ENCODE peak calls at places on chromosome 3, in four cellular contexts. C, G, R and X are unnamed samples.

GRCh38 chr3:6273878-6274277 is 587.0 kb upstream of the GRM7 start:
- DNase-seq in G (no peak), C (no peak), R (no peak), X (no peak)

GRCh38 chr3:71973337-71974030 is 188.5 kb upstream of the PROK2 start:
- DNase-seq in G (peak; percentile 89), C (no peak), R (no peak), X (no peak)

GRCh38 chr3:131591394-131591990 is 88.7 kb upstream of the MRPL3 start:
- DNase-seq in C (no peak), R (no peak), G (no peak), X (no peak)

GRCh38 chr3:111690242-111690641 is 95.1 kb upstream of the ZBED2 start:
- DNase-seq in C (no peak), G (peak; percentile 88), R (peak; percentile 77), X (no peak)

GRCh38 chr3:178117641-178118040 is 418.6 kb upstream of the KCNMB2 start:
- DNase-seq in C (no peak), R (no peak), G (no peak), X (no peak)

GRCh38 chr3:120298996-120299395 is 14.0 kb upstream of the GPR156 start:
- DNase-seq in G (no peak), C (no peak), R (no peak), X (no peak)

GRCh38 chr3:76938962-76939361 is 100.9 kb upstream of the ROBO2 start:
- DNase-seq in G (no peak), R (no peak), C (no peak), X (no peak)

GRCh38 chr3:117844676-117845075 is 1135.1 kb downstream of the TUSC7 start:
- DNase-seq in G (no peak), R (no peak), C (no peak), X (no peak)